ENCODE peak calls at places on chromosome 21, in five cellular contexts. One of them, this sample, is unnamed. For H3K36me3, the result is how much of the 10 kb centered on the place peaks cover.

GRCh38 chr21:17585875-17586450 is 26.7 kb downstream of the BTG3 start:
- DNase-seq in CD8-positive, alpha-beta T cell: no peak
- DNase-seq in adipocyte: peak
- DNase-seq in brain microvascular endothelial cell: peak
- DNase-seq in endodermal cell: no peak
- DNase-seq in this sample: no peak

GRCh38 chr21:24590261-24590660 is 1017.0 kb downstream of the MRPL39 start:
- DNase-seq in CD8-positive, alpha-beta T cell: no peak
- DNase-seq in endodermal cell: no peak
- DNase-seq in brain microvascular endothelial cell: no peak
- DNase-seq in adipocyte: no peak
- DNase-seq in this sample: no peak

GRCh38 chr21:17903029-17903806 is 84.1 kb upstream of the C21orf91 start:
- DNase-seq in endodermal cell: peak
- DNase-seq in adipocyte: peak
- DNase-seq in brain microvascular endothelial cell: no peak
- DNase-seq in CD8-positive, alpha-beta T cell: no peak
- DNase-seq in this sample: no peak

GRCh38 chr21:41760411-41760810 is 6.4 kb downstream of the RIPK4 start:
- DNase-seq in CD8-positive, alpha-beta T cell: no peak
- DNase-seq in endodermal cell: peak
- DNase-seq in adipocyte: no peak
- DNase-seq in brain microvascular endothelial cell: no peak
- DNase-seq in this sample: no peak

GRCh38 chr21:44817506-44817880 is 369 bp downstream of the SUMO3 start:
- DNase-seq in adipocyte: peak
- DNase-seq in endodermal cell: peak
- DNase-seq in brain microvascular endothelial cell: peak
- DNase-seq in CD8-positive, alpha-beta T cell: peak
- DNase-seq in this sample: peak

GRCh38 chr21:35783686-35784085 is 276.6 kb downstream of the SETD4 start:
- DNase-seq in endodermal cell: no peak
- DNase-seq in brain microvascular endothelial cell: no peak
- DNase-seq in CD8-positive, alpha-beta T cell: no peak
- DNase-seq in adipocyte: no peak
- DNase-seq in this sample: no peak

GRCh38 chr21:22791986-22792560 is 1793.9 kb downstream of the NCAM2 start:
- DNase-seq in CD8-positive, alpha-beta T cell: no peak
- DNase-seq in brain microvascular endothelial cell: peak
- DNase-seq in endodermal cell: peak
- DNase-seq in adipocyte: peak
- DNase-seq in this sample: peak

GRCh38 chr21:36113647-36114428 is 21.0 kb upstream of the CBR3 start:
- DNase-seq in adipocyte: no peak
- DNase-seq in CD8-positive, alpha-beta T cell: peak
- DNase-seq in endodermal cell: no peak
- DNase-seq in brain microvascular endothelial cell: no peak
- DNase-seq in this sample: peak

DNA sequence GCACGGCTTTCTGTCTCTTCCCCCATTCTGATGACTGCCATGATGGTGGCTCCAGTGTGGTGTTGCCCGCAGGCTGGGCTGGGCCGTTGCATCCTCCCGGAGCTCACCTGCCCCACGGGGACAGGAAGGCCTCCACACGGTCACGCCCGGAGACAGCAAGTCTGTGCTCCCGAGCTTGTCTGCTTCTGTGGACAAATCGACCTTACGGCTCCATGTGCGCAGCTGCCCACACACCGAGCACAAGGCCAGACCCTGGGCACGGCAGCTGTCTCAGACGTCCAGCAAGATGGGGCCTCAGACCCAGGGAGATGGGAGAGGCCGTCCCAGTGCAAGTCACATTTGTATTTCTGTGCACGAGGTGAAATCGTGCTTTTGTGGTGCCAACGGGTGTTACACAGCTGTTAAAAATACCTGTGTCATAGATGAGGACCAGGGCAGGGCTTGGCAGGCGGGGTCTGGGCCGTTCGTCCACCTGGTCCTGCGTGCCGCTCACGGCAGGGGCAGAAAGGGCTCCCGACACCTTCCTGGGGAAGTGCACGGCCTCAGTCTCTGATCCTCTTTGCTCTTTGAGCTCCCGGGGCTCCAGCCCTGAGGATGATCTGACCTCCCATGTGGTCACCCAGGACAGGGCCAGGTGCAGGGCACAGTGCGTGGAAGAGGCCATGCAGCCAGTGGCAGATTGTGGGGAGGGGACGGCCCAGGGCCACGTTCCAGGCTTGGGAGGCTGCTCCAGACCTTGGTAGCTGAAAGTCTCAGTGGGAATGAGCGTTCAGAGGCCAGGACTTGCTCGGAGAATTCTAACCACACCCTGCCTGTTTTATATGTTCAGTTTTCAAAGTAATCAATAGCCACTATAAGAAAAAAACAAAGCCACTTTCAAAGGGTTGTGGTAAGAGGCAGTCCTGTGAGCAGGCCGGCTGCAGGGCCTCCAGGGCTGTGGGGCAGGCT is 13.4 kb downstream of the COL6A1 start:
- DNase-seq in CD8-positive, alpha-beta T cell: no peak
- DNase-seq in adipocyte: no peak
- DNase-seq in brain microvascular endothelial cell: no peak
- DNase-seq in endodermal cell: peak
- DNase-seq in this sample: peak
- H3K36me3 ChIP-seq in CD8-positive, alpha-beta T cell: under half
- H3K36me3 ChIP-seq in adipocyte: half or more
- H3K36me3 ChIP-seq in brain microvascular endothelial cell: half or more
- H3K36me3 ChIP-seq in endodermal cell: under half
- H3K36me3 ChIP-seq in this sample: under half

GRCh38 chr21:25952306-25952705 is 217.5 kb downstream of the GABPA start:
- DNase-seq in adipocyte: peak
- DNase-seq in endodermal cell: no peak
- DNase-seq in CD8-positive, alpha-beta T cell: no peak
- DNase-seq in brain microvascular endothelial cell: no peak
- DNase-seq in this sample: no peak
- H3K4me3 ChIP-seq in adipocyte: no peak
- H3K4me3 ChIP-seq in endodermal cell: no peak
- H3K4me3 ChIP-seq in CD8-positive, alpha-beta T cell: no peak
- H3K4me3 ChIP-seq in brain microvascular endothelial cell: no peak
- H3K4me3 ChIP-seq in this sample: no peak

GRCh38 chr21:31273278-31273677 is 70.8 kb downstream of the TIAM1 start:
- DNase-seq in endodermal cell: no peak
- DNase-seq in adipocyte: no peak
- DNase-seq in CD8-positive, alpha-beta T cell: no peak
- DNase-seq in brain microvascular endothelial cell: no peak
- DNase-seq in this sample: no peak

GRCh38 chr21:31278511-31279155 is 65.4 kb downstream of the TIAM1 start:
- DNase-seq in endodermal cell: no peak
- DNase-seq in adipocyte: no peak
- DNase-seq in CD8-positive, alpha-beta T cell: no peak
- DNase-seq in brain microvascular endothelial cell: peak
- DNase-seq in this sample: no peak

GRCh38 chr21:31279986-31280385 is 64.1 kb downstream of the TIAM1 start:
- DNase-seq in CD8-positive, alpha-beta T cell: no peak
- DNase-seq in adipocyte: no peak
- DNase-seq in endodermal cell: no peak
- DNase-seq in brain microvascular endothelial cell: no peak
- DNase-seq in this sample: no peak

GRCh38 chr21:31279214-31279613 is 64.8 kb downstream of the TIAM1 start:
- DNase-seq in adipocyte: no peak
- DNase-seq in CD8-positive, alpha-beta T cell: no peak
- DNase-seq in endodermal cell: no peak
- DNase-seq in brain microvascular endothelial cell: no peak
- DNase-seq in this sample: no peak

DNA sequence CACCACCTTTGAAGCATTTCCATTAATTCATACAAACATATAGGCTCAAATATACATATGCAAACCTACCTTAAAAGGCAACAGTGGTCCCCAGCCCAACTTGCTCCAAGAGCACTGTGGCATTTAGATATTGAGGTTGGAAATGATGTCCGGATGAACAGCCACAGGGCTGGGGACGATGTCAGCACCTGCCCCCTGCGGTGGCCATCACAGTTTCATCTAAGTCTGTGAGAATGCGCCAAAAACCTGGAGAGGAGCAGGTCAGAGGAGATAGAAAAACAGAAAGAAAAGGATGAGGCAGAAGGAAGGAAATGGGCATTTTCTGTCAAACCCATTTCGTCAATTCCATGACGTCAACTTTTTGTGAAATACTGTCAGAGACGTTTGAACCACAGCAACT is 67.4 kb downstream of the TIAM1 start:
- DNase-seq in endodermal cell: peak
- DNase-seq in brain microvascular endothelial cell: no peak
- DNase-seq in adipocyte: no peak
- DNase-seq in CD8-positive, alpha-beta T cell: no peak
- DNase-seq in this sample: no peak
- H3K36me3 ChIP-seq in endodermal cell: under half
- H3K36me3 ChIP-seq in brain microvascular endothelial cell: under half
- H3K36me3 ChIP-seq in adipocyte: under half
- H3K36me3 ChIP-seq in CD8-positive, alpha-beta T cell: under half
- H3K36me3 ChIP-seq in this sample: under half

GRCh38 chr21:34131586-34131985 is 58.2 kb downstream of the MRPS6 start:
- DNase-seq in brain microvascular endothelial cell: no peak
- DNase-seq in CD8-positive, alpha-beta T cell: no peak
- DNase-seq in endodermal cell: no peak
- DNase-seq in adipocyte: no peak
- DNase-seq in this sample: no peak

GRCh38 chr21:34133802-34134201 is 60.4 kb downstream of the MRPS6 start:
- DNase-seq in adipocyte: no peak
- DNase-seq in CD8-positive, alpha-beta T cell: no peak
- DNase-seq in endodermal cell: no peak
- DNase-seq in brain microvascular endothelial cell: no peak
- DNase-seq in this sample: no peak

GRCh38 chr21:34132202-34132601 is 58.8 kb downstream of the MRPS6 start:
- DNase-seq in brain microvascular endothelial cell: no peak
- DNase-seq in endodermal cell: no peak
- DNase-seq in CD8-positive, alpha-beta T cell: no peak
- DNase-seq in adipocyte: no peak
- DNase-seq in this sample: no peak

GRCh38 chr21:34133392-34133791 is 60.0 kb downstream of the MRPS6 start:
- DNase-seq in endodermal cell: no peak
- DNase-seq in adipocyte: no peak
- DNase-seq in CD8-positive, alpha-beta T cell: no peak
- DNase-seq in brain microvascular endothelial cell: no peak
- DNase-seq in this sample: no peak

GRCh38 chr21:34132905-34133304 is 59.5 kb downstream of the MRPS6 start:
- DNase-seq in adipocyte: no peak
- DNase-seq in CD8-positive, alpha-beta T cell: no peak
- DNase-seq in brain microvascular endothelial cell: no peak
- DNase-seq in endodermal cell: no peak
- DNase-seq in this sample: no peak
- H3K4me3 ChIP-seq in adipocyte: no peak
- H3K4me3 ChIP-seq in CD8-positive, alpha-beta T cell: no peak
- H3K4me3 ChIP-seq in brain microvascular endothelial cell: no peak
- H3K4me3 ChIP-seq in endodermal cell: no peak
- H3K4me3 ChIP-seq in this sample: no peak

DNA sequence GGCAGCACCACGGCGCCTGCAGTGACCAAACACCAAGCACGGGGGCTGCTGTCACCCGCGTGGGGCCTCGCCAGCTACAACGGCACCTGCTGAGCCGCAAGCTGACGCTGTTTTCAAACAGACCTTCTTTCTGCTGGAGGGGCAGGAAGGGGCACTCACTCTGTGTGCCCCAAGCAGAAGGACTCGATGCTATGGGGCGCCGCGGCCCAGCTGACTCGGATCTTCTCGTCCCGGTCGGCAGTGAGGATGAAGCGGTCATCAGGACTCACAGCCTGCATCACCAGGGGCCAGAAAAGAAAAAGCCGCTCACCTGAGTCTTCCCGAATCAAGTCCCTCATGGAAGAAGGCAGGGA is 17.2 kb downstream of the WDR4 start:
- DNase-seq in adipocyte: no peak
- DNase-seq in CD8-positive, alpha-beta T cell: no peak
- DNase-seq in endodermal cell: peak
- DNase-seq in brain microvascular endothelial cell: no peak
- DNase-seq in this sample: no peak
- H3K36me3 ChIP-seq in adipocyte: half or more
- H3K36me3 ChIP-seq in CD8-positive, alpha-beta T cell: under half
- H3K36me3 ChIP-seq in endodermal cell: half or more
- H3K36me3 ChIP-seq in brain microvascular endothelial cell: under half
- H3K36me3 ChIP-seq in this sample: under half

GRCh38 chr21:29382029-29382654 is 83.4 kb downstream of the BACH1 start:
- DNase-seq in brain microvascular endothelial cell: peak
- DNase-seq in CD8-positive, alpha-beta T cell: no peak
- DNase-seq in endodermal cell: no peak
- DNase-seq in adipocyte: peak
- DNase-seq in this sample: no peak
- H3K4me3 ChIP-seq in brain microvascular endothelial cell: no peak
- H3K4me3 ChIP-seq in CD8-positive, alpha-beta T cell: no peak
- H3K4me3 ChIP-seq in endodermal cell: no peak
- H3K4me3 ChIP-seq in adipocyte: no peak
- H3K4me3 ChIP-seq in this sample: no peak

DNA sequence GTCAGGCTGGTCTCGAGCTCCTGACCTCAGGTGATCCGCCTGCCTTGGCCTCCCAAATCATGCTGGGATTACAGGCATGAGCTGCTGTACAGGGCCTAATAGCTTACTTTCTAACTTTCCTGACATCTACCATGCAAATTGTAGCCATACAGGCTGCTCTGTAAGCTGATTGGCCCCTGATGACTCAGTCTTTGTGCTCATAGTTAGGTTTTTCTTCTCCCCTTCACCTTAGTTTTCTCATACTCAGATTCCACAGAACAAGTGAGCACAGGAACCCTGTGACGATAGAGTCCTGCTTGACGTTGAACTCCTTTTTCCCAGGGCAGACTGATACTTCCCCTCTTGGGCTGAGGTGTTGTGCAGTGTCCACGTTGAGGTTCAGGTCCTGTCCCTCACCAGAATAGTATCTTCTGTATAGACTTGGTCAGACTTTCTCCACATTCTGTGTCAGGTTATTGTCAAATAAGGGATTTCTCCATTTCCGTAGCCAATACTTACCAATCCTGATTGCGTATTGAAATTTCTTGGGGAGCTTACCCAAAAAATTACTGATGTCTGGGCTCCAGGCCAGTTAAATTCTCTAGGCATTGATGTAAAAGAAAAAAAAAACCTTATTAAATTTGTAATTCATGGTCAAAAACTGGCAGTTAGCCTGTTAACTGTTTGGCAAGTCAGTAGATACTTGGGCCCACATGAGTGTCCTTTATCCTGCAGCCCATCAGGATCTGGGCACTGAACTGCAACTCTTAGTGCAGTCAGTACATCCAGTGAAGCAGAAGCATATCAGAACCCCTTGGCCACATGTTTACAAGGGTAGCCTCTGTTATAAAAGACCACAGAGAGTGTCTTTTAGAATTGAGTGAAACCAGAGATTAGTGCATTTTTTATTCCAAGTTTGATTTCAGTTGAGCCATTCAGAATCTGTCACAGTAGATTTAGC is 118.2 kb downstream of the DYRK1A start:
- DNase-seq in endodermal cell: no peak
- DNase-seq in brain microvascular endothelial cell: no peak
- DNase-seq in CD8-positive, alpha-beta T cell: no peak
- DNase-seq in adipocyte: no peak
- DNase-seq in this sample: no peak
- H3K36me3 ChIP-seq in endodermal cell: half or more
- H3K36me3 ChIP-seq in brain microvascular endothelial cell: under half
- H3K36me3 ChIP-seq in CD8-positive, alpha-beta T cell: under half
- H3K36me3 ChIP-seq in adipocyte: under half
- H3K36me3 ChIP-seq in this sample: under half